ENCODE peak calls at places on chromosomes 3 and 15, in four cellular contexts. One of them, this sample, is unnamed.

GRCh38 chr15:59247364-59247763 is 40.7 kb downstream of the LDHAL6B start:
- DNase-seq in neuronal stem cell: peak
- DNase-seq in stomach: peak
- DNase-seq in heart right ventricle: no peak
- DNase-seq in this sample: peak

GRCh38 chr15:91429973-91430372 is 329.9 kb downstream of the SV2B start:
- DNase-seq in heart right ventricle: no peak
- DNase-seq in stomach: no peak
- DNase-seq in neuronal stem cell: no peak
- DNase-seq in this sample: no peak

GRCh38 chr3:76222115-76222652 is 436.8 kb upstream of the ZNF717 start:
- DNase-seq in heart right ventricle: no peak
- DNase-seq in stomach: no peak
- DNase-seq in neuronal stem cell: no peak
- DNase-seq in this sample: no peak

GRCh38 chr3:170584585-170585007 is 1.3 kb downstream of the SLC7A14 start:
- DNase-seq in stomach: peak
- DNase-seq in heart right ventricle: peak
- DNase-seq in neuronal stem cell: peak
- DNase-seq in this sample: peak

GRCh38 chr15:90930861-90931629 is 1.3 kb downstream of the HDDC3 start:
- DNase-seq in neuronal stem cell: no peak
- DNase-seq in stomach: no peak
- DNase-seq in heart right ventricle: no peak
- DNase-seq in this sample: no peak

GRCh38 chr3:144444546-144444945 is 472.9 kb downstream of the DIPK2A start:
- DNase-seq in heart right ventricle: no peak
- DNase-seq in stomach: no peak
- DNase-seq in neuronal stem cell: no peak
- DNase-seq in this sample: no peak

GRCh38 chr3:73029321-73029796 is 32.1 kb upstream of the EBLN2 start:
- DNase-seq in neuronal stem cell: no peak
- DNase-seq in stomach: no peak
- DNase-seq in heart right ventricle: no peak
- DNase-seq in this sample: no peak

GRCh38 chr3:46714728-46715506 is 2.8 kb downstream of the PRSS50 start:
- DNase-seq in stomach: no peak
- DNase-seq in heart right ventricle: peak
- DNase-seq in neuronal stem cell: no peak
- DNase-seq in this sample: no peak

GRCh38 chr3:57446318-57446841 is 97.8 kb downstream of the DNAH12 start:
- DNase-seq in heart right ventricle: no peak
- DNase-seq in neuronal stem cell: no peak
- DNase-seq in stomach: no peak
- DNase-seq in this sample: no peak

GRCh38 chr3:11903047-11903446 is 56.4 kb upstream of the TAMM41 start:
- DNase-seq in heart right ventricle: no peak
- DNase-seq in neuronal stem cell: no peak
- DNase-seq in stomach: no peak
- DNase-seq in this sample: no peak

GRCh38 chr3:118477768-118478167 is 556.9 kb downstream of the IGSF11 start:
- DNase-seq in heart right ventricle: no peak
- DNase-seq in neuronal stem cell: no peak
- DNase-seq in stomach: no peak
- DNase-seq in this sample: no peak

GRCh38 chr15:85582076-85582718 is 201.8 kb downstream of the AKAP13 start:
- DNase-seq in heart right ventricle: no peak
- DNase-seq in neuronal stem cell: no peak
- DNase-seq in stomach: peak
- DNase-seq in this sample: no peak

GRCh38 chr3:112007641-112008040 is 8.9 kb downstream of the TAGLN3 start:
- DNase-seq in stomach: peak
- DNase-seq in heart right ventricle: no peak
- DNase-seq in neuronal stem cell: no peak
- DNase-seq in this sample: no peak

GRCh38 chr3:173932624-173933023 is 535.1 kb downstream of the NLGN1 start:
- DNase-seq in stomach: no peak
- DNase-seq in neuronal stem cell: no peak
- DNase-seq in heart right ventricle: no peak
- DNase-seq in this sample: no peak

GRCh38 chr15:87722941-87723691 is 533.4 kb downstream of the NTRK3 start:
- DNase-seq in neuronal stem cell: no peak
- DNase-seq in stomach: no peak
- DNase-seq in heart right ventricle: no peak
- DNase-seq in this sample: no peak

GRCh38 chr3:117393119-117393518 is 683.5 kb downstream of the TUSC7 start:
- DNase-seq in neuronal stem cell: no peak
- DNase-seq in stomach: no peak
- DNase-seq in heart right ventricle: no peak
- DNase-seq in this sample: no peak

GRCh38 chr3:170062769-170063168 is 25.0 kb downstream of the GPR160 start:
- DNase-seq in heart right ventricle: no peak
- DNase-seq in stomach: no peak
- DNase-seq in neuronal stem cell: no peak
- DNase-seq in this sample: no peak

GRCh38 chr15:47715856-47716445 is 1.4 kb upstream of the SEMA6D start:
- DNase-seq in heart right ventricle: peak
- DNase-seq in stomach: no peak
- DNase-seq in neuronal stem cell: peak
- DNase-seq in this sample: peak

GRCh38 chr3:18098960-18099587 is 326.1 kb downstream of the SATB1 start:
- DNase-seq in neuronal stem cell: no peak
- DNase-seq in stomach: no peak
- DNase-seq in heart right ventricle: no peak
- DNase-seq in this sample: no peak

GRCh38 chr15:100250166-100250800 is 91.5 kb downstream of the ADAMTS17 start:
- DNase-seq in neuronal stem cell: no peak
- DNase-seq in stomach: peak
- DNase-seq in heart right ventricle: no peak
- DNase-seq in this sample: no peak

GRCh38 chr3:191246628-191247027 is 47.6 kb downstream of the OSTN start:
- DNase-seq in heart right ventricle: no peak
- DNase-seq in neuronal stem cell: no peak
- DNase-seq in stomach: no peak
- DNase-seq in this sample: no peak

GRCh38 chr3:5080779-5081550 is 41.1 kb upstream of the ARL8B start:
- DNase-seq in stomach: no peak
- DNase-seq in heart right ventricle: no peak
- DNase-seq in neuronal stem cell: no peak
- DNase-seq in this sample: no peak

GRCh38 chr3:155233213-155233612 is 60.3 kb downstream of the STRIT1 start:
- DNase-seq in heart right ventricle: no peak
- DNase-seq in stomach: peak
- DNase-seq in neuronal stem cell: no peak
- DNase-seq in this sample: peak

GRCh38 chr15:62121273-62122015 is 43.6 kb downstream of the C2CD4B start:
- DNase-seq in stomach: no peak
- DNase-seq in heart right ventricle: no peak
- DNase-seq in neuronal stem cell: no peak
- DNase-seq in this sample: no peak

GRCh38 chr3:128252083-128252482 is 98.8 kb downstream of the EEFSEC start:
- DNase-seq in stomach: no peak
- DNase-seq in heart right ventricle: no peak
- DNase-seq in neuronal stem cell: no peak
- DNase-seq in this sample: no peak

GRCh38 chr15:93028111-93028631 is 60.8 kb downstream of the RGMA start:
- DNase-seq in heart right ventricle: no peak
- DNase-seq in neuronal stem cell: no peak
- DNase-seq in stomach: no peak
- DNase-seq in this sample: no peak

GRCh38 chr3:46921041-46921440 is 43.5 kb downstream of the PTH1R start:
- DNase-seq in stomach: no peak
- DNase-seq in neuronal stem cell: no peak
- DNase-seq in heart right ventricle: no peak
- DNase-seq in this sample: no peak

GRCh38 chr3:58293516-58293915 is 12.5 kb upstream of the RPP14 start:
- DNase-seq in stomach: no peak
- DNase-seq in heart right ventricle: no peak
- DNase-seq in neuronal stem cell: no peak
- DNase-seq in this sample: peak

GRCh38 chr3:152030320-152030719 is 156.9 kb downstream of the SUCNR1 start:
- DNase-seq in stomach: no peak
- DNase-seq in neuronal stem cell: no peak
- DNase-seq in heart right ventricle: no peak
- DNase-seq in this sample: no peak

GRCh38 chr3:128784228-128784627 is 58.2 kb downstream of the RAB7A start:
- DNase-seq in neuronal stem cell: peak
- DNase-seq in heart right ventricle: peak
- DNase-seq in stomach: no peak
- DNase-seq in this sample: no peak

DNA sequence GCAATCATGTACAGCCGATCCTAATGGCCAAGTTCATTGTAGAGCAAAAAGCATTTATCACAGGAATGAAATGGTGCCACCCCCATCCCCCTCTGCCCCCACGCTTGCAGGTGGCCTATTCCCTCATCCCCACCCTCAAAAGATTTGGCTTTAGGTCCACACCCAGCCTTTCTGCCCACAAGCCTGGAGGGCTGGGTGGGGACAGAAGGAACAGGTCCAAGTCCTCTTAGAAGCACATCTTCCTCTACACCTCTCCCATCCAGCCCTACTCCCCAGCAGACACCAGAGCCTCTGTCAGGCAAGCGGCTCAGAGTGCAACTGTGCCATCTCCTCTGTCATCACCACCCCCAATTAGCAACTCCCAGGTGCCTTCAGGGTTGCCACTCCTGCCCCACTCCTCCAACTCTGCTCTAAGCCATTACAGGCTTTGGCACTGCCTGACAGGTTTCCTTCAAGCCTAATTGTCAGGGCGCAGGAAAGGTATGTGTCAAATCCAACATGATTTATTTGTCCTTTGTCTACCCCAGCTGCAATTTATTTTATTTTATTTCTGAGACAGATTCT is 49.4 kb downstream of the DAPK2 start:
- DNase-seq in heart right ventricle: no peak
- DNase-seq in neuronal stem cell: no peak
- DNase-seq in stomach: no peak
- DNase-seq in this sample: no peak
- H3K27ac ChIP-seq in heart right ventricle: no peak
- H3K27ac ChIP-seq in neuronal stem cell: no peak
- H3K27ac ChIP-seq in stomach: no peak
- H3K27ac ChIP-seq in this sample: no peak

DNA sequence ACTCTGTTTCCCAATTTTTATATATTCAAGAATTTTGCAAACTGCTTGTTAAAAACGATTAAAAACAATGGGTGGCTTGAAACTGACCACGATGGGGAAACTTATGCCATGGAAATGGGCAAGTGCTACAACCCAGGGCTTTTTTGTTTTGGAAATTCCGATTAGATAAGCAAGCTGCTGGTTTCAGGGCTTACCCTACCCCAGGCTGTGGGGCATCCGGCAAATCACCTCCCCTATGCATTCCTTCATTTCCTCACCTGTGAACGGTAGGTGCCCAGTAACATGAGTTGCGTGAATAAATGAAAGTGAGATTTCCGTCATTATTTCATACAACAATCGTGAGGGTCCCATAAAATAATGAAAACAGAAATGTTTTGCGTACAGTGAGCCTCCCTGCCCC is 34.3 kb downstream of the ST6GAL1 start:
- DNase-seq in stomach: no peak
- DNase-seq in heart right ventricle: no peak
- DNase-seq in neuronal stem cell: no peak
- DNase-seq in this sample: no peak
- H3K27ac ChIP-seq in stomach: peak
- H3K27ac ChIP-seq in heart right ventricle: no peak
- H3K27ac ChIP-seq in neuronal stem cell: no peak
- H3K27ac ChIP-seq in this sample: peak

GRCh38 chr15:64536244-64536836 is 76.0 kb downstream of the ZNF609 start:
- DNase-seq in neuronal stem cell: no peak
- DNase-seq in stomach: no peak
- DNase-seq in heart right ventricle: no peak
- DNase-seq in this sample: no peak
- H3K27ac ChIP-seq in neuronal stem cell: no peak
- H3K27ac ChIP-seq in stomach: no peak
- H3K27ac ChIP-seq in heart right ventricle: no peak
- H3K27ac ChIP-seq in this sample: no peak

DNA sequence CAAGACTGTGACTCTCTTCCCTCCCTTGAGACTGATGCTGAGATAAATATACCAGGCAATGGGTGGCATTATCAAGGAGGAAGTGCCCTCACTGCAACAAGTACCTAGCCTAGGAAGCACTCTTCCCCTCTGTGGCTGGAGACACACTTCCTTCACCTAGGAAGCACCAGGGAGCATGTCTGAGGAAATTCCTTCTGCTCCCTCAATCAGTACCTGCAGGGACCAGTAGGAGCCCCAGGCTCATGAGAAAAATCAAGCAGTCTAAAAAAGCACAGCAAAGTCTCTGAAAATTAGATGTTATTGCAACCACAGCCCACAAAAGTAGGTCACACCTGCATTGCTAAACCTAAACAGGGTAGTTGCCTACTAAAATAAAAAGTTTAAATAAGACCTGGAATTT is 78.2 kb upstream of the TRPM1 start:
- DNase-seq in stomach: no peak
- DNase-seq in neuronal stem cell: no peak
- DNase-seq in heart right ventricle: no peak
- DNase-seq in this sample: no peak
- H3K27ac ChIP-seq in stomach: no peak
- H3K27ac ChIP-seq in neuronal stem cell: no peak
- H3K27ac ChIP-seq in heart right ventricle: no peak
- H3K27ac ChIP-seq in this sample: no peak

GRCh38 chr3:44991326-44991725 is 15.3 kb downstream of the EXOSC7 start:
- DNase-seq in neuronal stem cell: no peak
- DNase-seq in stomach: no peak
- DNase-seq in heart right ventricle: no peak
- DNase-seq in this sample: no peak

GRCh38 chr3:44989636-44990373 is 13.8 kb downstream of the EXOSC7 start:
- DNase-seq in neuronal stem cell: no peak
- DNase-seq in stomach: peak
- DNase-seq in heart right ventricle: no peak
- DNase-seq in this sample: no peak

GRCh38 chr3:44988073-44988472 is 12.0 kb downstream of the EXOSC7 start:
- DNase-seq in stomach: no peak
- DNase-seq in neuronal stem cell: no peak
- DNase-seq in heart right ventricle: no peak
- DNase-seq in this sample: no peak

GRCh38 chr3:44987318-44987717 is 11.3 kb downstream of the EXOSC7 start:
- DNase-seq in heart right ventricle: no peak
- DNase-seq in stomach: no peak
- DNase-seq in neuronal stem cell: no peak
- DNase-seq in this sample: no peak

GRCh38 chr3:44989141-44989540 is 13.1 kb downstream of the EXOSC7 start:
- DNase-seq in heart right ventricle: no peak
- DNase-seq in stomach: no peak
- DNase-seq in neuronal stem cell: no peak
- DNase-seq in this sample: no peak
- H3K27ac ChIP-seq in heart right ventricle: no peak
- H3K27ac ChIP-seq in stomach: peak
- H3K27ac ChIP-seq in neuronal stem cell: no peak
- H3K27ac ChIP-seq in this sample: no peak